ENCODE peak calls at places on chromosome 13, in four cellular contexts. Y is CD8-positive, alpha-beta T cell; J is kidney epithelial cell; U is fibroblast of lung. O is an unnamed sample.

GRCh38 chr13:98315466-98315865 is 138.4 kb upstream of the RNF113B start:
- DNase-seq in J (peak; percentile 53), Y (no peak), U (peak; percentile 59), O (no peak)

GRCh38 chr13:98858206-98858605 is 105.7 kb upstream of the SLC15A1 start:
- DNase-seq in Y (no peak), U (no peak), J (no peak), O (no peak)

GRCh38 chr13:114089341-114089740 is 43.1 kb downstream of the RASA3 start:
- DNase-seq in U (no peak), Y (no peak), J (no peak), O (no peak)

GRCh38 chr13:114140131-114140908 is 7.9 kb upstream of the RASA3 start:
- DNase-seq in Y (peak; percentile 57), J (no peak), U (no peak), O (no peak)

GRCh38 chr13:75798353-75799245 is 162.5 kb downstream of the LMO7 start:
- DNase-seq in Y (no peak), U (peak; percentile 73), J (no peak), O (no peak)

GRCh38 chr13:106915146-106915545 is 347.2 kb upstream of the ARGLU1 start:
- DNase-seq in Y (no peak), U (no peak), J (no peak), O (no peak)

GRCh38 chr13:48975101-48975925 is at the start of gene FNDC3A:
- DNase-seq in Y (peak; percentile 62), U (peak; percentile 71), J (no peak), O (no peak)

GRCh38 chr13:49890376-49890775 is 45.8 kb downstream of the SPRYD7 start:
- DNase-seq in Y (no peak), J (no peak), U (no peak), O (no peak)

GRCh38 chr13:76792680-76793334 is 93.4 kb downstream of the KCTD12 start:
- DNase-seq in Y (no peak), U (peak; percentile 66), J (no peak), O (no peak)

GRCh38 chr13:22077205-22077683 is 406.4 kb downstream of the FGF9 start:
- DNase-seq in J (no peak), Y (no peak), U (no peak), O (no peak)

GRCh38 chr13:95643009-95643408 is 1.5 kb downstream of the DZIP1 start:
- DNase-seq in Y (no peak), U (no peak), J (no peak), O (no peak)

GRCh38 chr13:95643814-95644598 is 500 bp downstream of the DZIP1 start:
- DNase-seq in U (peak; percentile 57), J (no peak), Y (no peak), O (no peak)

GRCh38 chr13:95641961-95642621 is 2.4 kb downstream of the DZIP1 start:
- DNase-seq in Y (no peak), J (no peak), U (peak; percentile 72), O (no peak)

GRCh38 chr13:95643471-95643813 is 1.1 kb downstream of the DZIP1 start:
- DNase-seq in J (no peak), U (peak; percentile 56), Y (no peak), O (no peak)

DNA sequence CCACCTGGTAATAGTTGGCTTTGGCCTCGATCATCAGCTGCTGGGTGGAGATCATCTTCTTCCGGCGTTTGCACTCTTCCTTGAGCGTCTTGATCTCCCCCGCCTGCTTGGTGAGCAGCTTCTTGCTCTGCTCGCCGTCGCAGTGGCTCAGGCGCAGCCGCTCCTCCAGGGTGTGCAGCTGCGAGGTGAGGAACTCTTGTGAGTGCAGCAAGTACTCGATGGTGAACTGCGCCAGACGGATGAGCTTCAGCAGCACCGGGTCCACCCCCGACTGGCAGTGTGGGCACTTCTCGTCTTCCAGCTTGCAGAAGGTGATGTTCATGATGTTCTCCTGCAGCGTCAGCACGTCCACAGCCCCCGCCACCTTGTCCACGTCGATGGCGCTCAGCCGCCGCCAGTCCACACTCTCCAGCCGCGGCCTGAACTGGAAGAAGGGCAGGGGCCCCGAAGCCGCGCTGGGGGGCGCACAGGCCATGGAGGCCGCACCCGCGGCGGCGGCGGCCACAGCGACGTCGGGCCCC is 3.2 kb downstream of the DZIP1 start:
- DNase-seq in U (peak; percentile 53), J (no peak), Y (no peak), O (no peak)
- H3K4me3 ChIP-seq in U (no peak overlapping the region), J (peak overlapping the region; percentile 32), Y (no peak overlapping the region), O (peak overlapping the region; percentile 53)

GRCh38 chr13:91158015-91158390 is 189.5 kb upstream of the MIR17HG start:
- DNase-seq in Y (no peak), J (no peak), U (no peak), O (no peak)
- TF ChIP-seq CTCF in Y (no peak), J (no peak), U (no peak), O (no peak)

GRCh38 chr13:52137489-52137888 is 8.6 kb upstream of the NEK5 start:
- DNase-seq in Y (no peak), J (no peak), U (no peak), O (no peak)
- H3K36me3 ChIP-seq in Y (no peaks in the 10 kb centered on the region), J (peaks cover 1% of the 10 kb centered on the region), U (peaks cover 5% of the 10 kb centered on the region), O (peaks cover 2% of the 10 kb centered on the region)

GRCh38 chr13:110138700-110139036 is 168.3 kb downstream of the COL4A1 start:
- DNase-seq in J (no peak), Y (no peak), U (no peak), O (no peak)

GRCh38 chr13:110138009-110138699 is 168.8 kb downstream of the COL4A1 start:
- DNase-seq in Y (peak; percentile 49), J (peak; percentile 56), U (peak; percentile 82), O (no peak)

GRCh38 chr13:110137677-110138008 is 169.3 kb downstream of the COL4A1 start:
- DNase-seq in U (no peak), J (peak; percentile 26), Y (no peak), O (no peak)

GRCh38 chr13:110135977-110136597 is 170.9 kb downstream of the COL4A1 start:
- DNase-seq in Y (no peak), U (no peak), J (no peak), O (no peak)

GRCh38 chr13:110136660-110137585 is 170.0 kb downstream of the COL4A1 start:
- DNase-seq in J (no peak), U (no peak), Y (no peak), O (no peak)
- H3K4me3 ChIP-seq in J (no peak overlapping the region), U (no peak overlapping the region), Y (no peak overlapping the region), O (no peak overlapping the region)